ENCODE peak calls at places on chromosomes 4 and X, in six cellular contexts. E is right lobe of liver, Y is stomach, F is HCT116, J is tibial nerve, K is heart left ventricle. C is an unnamed sample.

GRCh38 chr4:34649716-34650115 is 1594.6 kb downstream of the ARAP2 start:
- DNase-seq in E (no peak), Y (no peak), F (no peak), J (no peak), K (no peak), C (no peak)

GRCh38 chr4:174266416-174266815 is 17.1 kb downstream of the FBXO8 start:
- DNase-seq in E (no peak), Y (no peak), F (no peak), J (no peak), K (no peak), C (no peak)

GRCh38 chr4:56026596-56026995 is 77.9 kb downstream of the CEP135 start:
- DNase-seq in E (no peak), Y (no peak), F (peak), J (no peak), K (no peak), C (no peak)

GRCh38 chr4:56430203-56430602 is 5.2 kb downstream of the PPAT start:
- DNase-seq in E (no peak), Y (no peak), F (no peak), J (no peak), K (no peak), C (no peak)

GRCh38 chr4:156774422-156774821 is 197.2 kb downstream of the PDGFC start:
- DNase-seq in E (no peak), Y (no peak), F (no peak), J (no peak), K (no peak), C (no peak)

GRCh38 chr4:120007171-120007894 is 59.3 kb downstream of the MAD2L1 start:
- DNase-seq in E (no peak), Y (no peak), F (no peak), J (no peak), K (no peak), C (no peak)

GRCh38 chrX:54358424-54359211 is 772 bp upstream of the WNK3 start:
- DNase-seq in E (peak), Y (no peak), F (no peak), J (no peak), K (peak), C (peak)

GRCh38 chr4:25783943-25784342 is 78.8 kb downstream of the SEL1L3 start:
- DNase-seq in E (no peak), Y (no peak), F (no peak), J (no peak), K (no peak), C (no peak)

GRCh38 chr4:13905543-13905942 is 278.0 kb upstream of the BOD1L1 start:
- DNase-seq in E (no peak), Y (no peak), F (no peak), J (no peak), K (no peak), C (no peak)

GRCh38 chr4:40040908-40041307 is 15.7 kb upstream of the N4BP2 start:
- DNase-seq in E (no peak), Y (no peak), F (no peak), J (no peak), K (no peak), C (no peak)

GRCh38 chr4:182913036-182913435 is 4.2 kb downstream of the DCTD start:
- DNase-seq in E (no peak), Y (no peak), F (no peak), J (no peak), K (no peak), C (no peak)

GRCh38 chrX:31340587-31340986 is 268.7 kb upstream of the FTHL17 start:
- DNase-seq in E (no peak), Y (no peak), F (no peak), J (no peak), K (no peak), C (no peak)

DNA sequence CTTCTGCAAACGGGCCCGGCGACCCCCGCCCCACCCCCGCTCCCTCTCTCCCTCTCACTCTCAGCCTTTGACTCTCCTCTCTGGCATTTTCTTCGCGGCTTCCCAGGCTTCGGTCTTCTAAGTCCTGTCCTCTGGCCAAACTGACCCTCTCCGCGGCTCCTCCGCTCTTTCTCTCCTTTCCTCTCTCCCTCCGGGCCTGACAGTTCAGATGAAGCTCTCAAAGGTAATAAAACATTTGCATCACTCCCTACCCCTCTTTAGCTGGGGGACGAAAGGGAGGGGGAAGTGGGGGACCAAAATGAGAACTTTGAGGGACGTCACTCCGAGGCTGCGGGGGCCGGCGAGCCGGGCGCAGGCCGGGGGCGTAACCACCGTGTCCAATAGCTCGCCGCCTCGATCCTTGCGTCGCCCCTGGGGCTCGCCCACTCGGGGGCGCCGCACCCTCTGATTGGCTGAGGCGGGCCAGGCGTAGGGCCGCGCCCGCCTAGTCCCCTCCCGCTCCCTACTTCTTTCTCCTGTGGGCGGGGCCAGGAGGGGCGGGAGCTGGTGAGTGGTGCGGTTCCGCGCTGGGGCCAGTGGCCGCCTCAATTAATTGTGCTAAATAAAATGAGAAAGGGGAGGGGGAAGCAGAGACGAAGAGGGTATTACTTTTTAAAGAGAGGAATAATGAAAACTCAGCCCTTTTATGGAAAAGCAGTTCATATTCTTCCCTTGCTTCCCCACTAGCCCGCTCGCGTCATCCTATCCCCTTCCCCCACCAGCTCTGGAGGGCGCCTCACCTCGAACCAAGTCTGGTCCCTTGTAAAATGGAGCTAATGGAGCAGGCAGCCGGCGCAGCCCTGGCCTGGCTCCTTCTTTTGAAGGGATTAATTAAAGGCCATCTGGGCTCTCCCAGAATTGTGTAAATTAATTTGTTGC is at the start of gene NKX6-1:
- DNase-seq in E (no peak), Y (peak), F (peak), J (no peak), K (peak), C (peak)
- TF ChIP-seq POLR2A in E (no peak), Y (no peak), F (no peak), J (no peak), K (no peak), C (no peak)

DNA sequence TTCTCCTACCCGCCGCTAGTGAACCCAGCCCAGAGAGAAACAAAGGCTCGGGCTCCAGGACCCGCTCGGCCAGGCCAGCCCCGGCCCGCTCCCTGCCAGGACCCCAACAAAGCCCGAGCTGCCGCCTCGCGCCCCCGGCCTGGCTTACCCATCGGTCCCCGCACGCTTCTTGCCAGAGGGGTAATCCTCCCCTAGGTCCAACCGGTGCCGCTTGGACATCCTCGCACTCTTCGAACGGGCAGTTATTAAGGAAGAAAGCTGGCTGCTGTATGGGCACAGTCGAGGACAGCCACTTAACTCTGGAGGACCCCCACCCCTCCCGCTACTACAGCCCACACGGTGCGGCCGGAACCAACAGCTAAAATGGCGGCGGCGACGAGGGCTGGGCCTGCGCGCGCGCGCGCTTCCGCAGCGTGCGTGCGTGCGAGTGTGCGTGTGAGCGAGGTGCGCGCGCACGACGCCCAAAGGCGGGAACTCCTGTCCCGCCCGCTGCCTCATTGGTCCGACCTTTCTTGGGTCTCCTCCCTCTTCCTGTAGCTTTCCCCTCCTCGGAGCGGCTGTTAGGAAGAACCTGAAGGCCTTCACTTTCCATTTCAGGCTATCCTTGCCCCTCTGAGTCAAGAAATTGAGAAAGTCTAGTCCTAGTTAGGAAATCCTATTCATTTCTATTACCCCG is at the start of gene DHX15:
- DNase-seq in E (peak), Y (peak), F (peak), J (peak), K (peak), C (peak)
- TF ChIP-seq POLR2A in E (peak), Y (no peak), F (peak), J (peak), K (no peak), C (peak)

DNA sequence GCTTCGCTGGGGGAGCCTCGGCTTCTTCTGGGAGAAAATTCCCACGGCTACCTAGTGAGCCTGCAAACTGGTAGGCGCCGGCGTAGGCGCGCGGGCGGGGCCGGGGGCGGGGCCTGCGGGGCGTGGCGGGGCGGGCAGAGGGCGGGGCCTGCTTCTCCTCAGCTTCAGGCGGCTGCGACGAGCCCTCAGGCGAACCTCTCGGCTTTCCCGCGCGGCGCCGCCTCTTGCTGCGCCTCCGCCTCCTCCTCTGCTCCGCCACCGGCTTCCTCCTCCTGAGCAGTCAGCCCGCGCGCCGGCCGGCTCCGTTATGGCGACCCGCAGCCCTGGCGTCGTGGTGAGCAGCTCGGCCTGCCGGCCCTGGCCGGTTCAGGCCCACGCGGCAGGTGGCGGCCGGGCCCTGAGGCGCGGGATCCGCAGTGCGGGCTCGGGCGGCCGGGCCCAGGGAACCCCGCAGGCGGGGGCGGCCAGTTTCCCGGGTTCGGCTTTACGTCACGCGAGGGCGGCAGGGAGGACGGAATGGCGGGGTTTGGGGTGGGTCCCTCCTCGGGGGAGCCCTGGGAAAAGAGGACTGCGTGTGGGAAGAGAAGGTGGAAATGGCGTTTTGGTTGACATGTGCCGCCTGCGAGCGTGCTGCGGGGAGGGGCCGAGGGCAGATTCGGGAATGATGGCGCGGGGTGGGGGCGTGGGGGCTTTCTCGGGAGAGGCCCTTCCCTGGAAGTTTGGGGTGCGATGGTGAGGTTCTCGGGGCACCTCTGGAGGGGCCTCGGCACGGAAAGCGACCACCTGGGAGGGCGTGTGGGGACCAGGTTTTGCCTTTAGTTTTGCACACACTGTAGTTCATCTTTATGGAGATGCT is at the start of gene HPRT1:
- DNase-seq in E (peak), Y (peak), F (peak), J (peak), K (peak), C (peak)
- TF ChIP-seq POLR2A in E (peak), Y (no peak), F (no peak), J (peak), K (peak), C (peak)

GRCh38 chr4:144645621-144646522 is at the start of gene HHIP:
- DNase-seq in E (peak), Y (peak), F (no peak), J (peak), K (peak), C (peak)
- TF ChIP-seq POLR2A in E (peak), Y (no peak), F (no peak), J (peak), K (no peak), C (no peak)

GRCh38 chr4:103198111-103198765 is at the start of gene CENPE:
- DNase-seq in E (peak), Y (peak), F (peak), J (peak), K (peak), C (peak)
- TF ChIP-seq POLR2A in E (no peak), Y (no peak), F (peak), J (no peak), K (no peak), C (peak)

GRCh38 chrX:47144626-47145407 is at the start of the genes NDUFB11 and RBM10:
- DNase-seq in E (peak), Y (peak), F (peak), J (peak), K (peak), C (peak)
- TF ChIP-seq POLR2A in E (peak), Y (no peak), F (no peak), J (peak), K (peak), C (peak)

GRCh38 chrX:107776649-107777535 is 641 bp upstream of the NCBP2L start:
- DNase-seq in E (peak), Y (peak), F (peak), J (peak), K (peak), C (peak)
- TF ChIP-seq POLR2A in E (no peak), Y (no peak), F (no peak), J (peak), K (no peak), C (no peak)

C was measured in erythroblast.